ENCODE peak calls at places on chromosome 21, in six cellular contexts. One of them, this sample, is unnamed.

GRCh38 chr21:29155118-29155932 is 24.9 kb downstream of the MAP3K7CL start:
- DNase-seq in AG04450: no peak
- DNase-seq in stimulated activated CD4-positive, alpha-beta T cell treated with anti-CD3 and anti-CD28 coated beads, TNF-alpha, amount 100 ng/mL, for 1 hour: no peak
- DNase-seq in ureter: peak
- DNase-seq in glutamatergic neuron: no peak
- DNase-seq in NCI-H1092 treated with DMSO at 0.1 percent for 48 hours: no peak
- DNase-seq in this sample: peak

GRCh38 chr21:42276526-42277154 is 38.6 kb downstream of the TFF3 start:
- DNase-seq in glutamatergic neuron: no peak
- DNase-seq in AG04450: no peak
- DNase-seq in NCI-H1092 treated with DMSO at 0.1 percent for 48 hours: no peak
- DNase-seq in stimulated activated CD4-positive, alpha-beta T cell treated with anti-CD3 and anti-CD28 coated beads, TNF-alpha, amount 100 ng/mL, for 1 hour: no peak
- DNase-seq in ureter: no peak
- DNase-seq in this sample: peak

GRCh38 chr21:26100573-26100972 is 70.0 kb downstream of the APP start:
- DNase-seq in stimulated activated CD4-positive, alpha-beta T cell treated with anti-CD3 and anti-CD28 coated beads, TNF-alpha, amount 100 ng/mL, for 1 hour: no peak
- DNase-seq in AG04450: no peak
- DNase-seq in NCI-H1092 treated with DMSO at 0.1 percent for 48 hours: no peak
- DNase-seq in ureter: no peak
- DNase-seq in glutamatergic neuron: no peak
- DNase-seq in this sample: no peak

GRCh38 chr21:18298228-18298627 is 53.6 kb downstream of the CHODL start:
- DNase-seq in ureter: no peak
- DNase-seq in glutamatergic neuron: no peak
- DNase-seq in AG04450: no peak
- DNase-seq in stimulated activated CD4-positive, alpha-beta T cell treated with anti-CD3 and anti-CD28 coated beads, TNF-alpha, amount 100 ng/mL, for 1 hour: no peak
- DNase-seq in NCI-H1092 treated with DMSO at 0.1 percent for 48 hours: no peak
- DNase-seq in this sample: no peak

GRCh38 chr21:33396966-33397365 is 6.2 kb upstream of the IFNGR2 start:
- DNase-seq in stimulated activated CD4-positive, alpha-beta T cell treated with anti-CD3 and anti-CD28 coated beads, TNF-alpha, amount 100 ng/mL, for 1 hour: no peak
- DNase-seq in ureter: no peak
- DNase-seq in NCI-H1092 treated with DMSO at 0.1 percent for 48 hours: no peak
- DNase-seq in glutamatergic neuron: no peak
- DNase-seq in AG04450: no peak
- DNase-seq in this sample: no peak

GRCh38 chr21:41774467-41775151 is 7.8 kb upstream of the RIPK4 start:
- DNase-seq in glutamatergic neuron: no peak
- DNase-seq in ureter: no peak
- DNase-seq in NCI-H1092 treated with DMSO at 0.1 percent for 48 hours: no peak
- DNase-seq in stimulated activated CD4-positive, alpha-beta T cell treated with anti-CD3 and anti-CD28 coated beads, TNF-alpha, amount 100 ng/mL, for 1 hour: no peak
- DNase-seq in AG04450: no peak
- DNase-seq in this sample: no peak

GRCh38 chr21:44297525-44298290 is 2.1 kb upstream of the PFKL start:
- DNase-seq in ureter: peak
- DNase-seq in glutamatergic neuron: peak
- DNase-seq in AG04450: peak
- DNase-seq in NCI-H1092 treated with DMSO at 0.1 percent for 48 hours: peak
- DNase-seq in stimulated activated CD4-positive, alpha-beta T cell treated with anti-CD3 and anti-CD28 coated beads, TNF-alpha, amount 100 ng/mL, for 1 hour: peak
- DNase-seq in this sample: peak

GRCh38 chr21:46144464-46145070 is 10.8 kb downstream of the FTCD start:
- DNase-seq in NCI-H1092 treated with DMSO at 0.1 percent for 48 hours: no peak
- DNase-seq in stimulated activated CD4-positive, alpha-beta T cell treated with anti-CD3 and anti-CD28 coated beads, TNF-alpha, amount 100 ng/mL, for 1 hour: no peak
- DNase-seq in glutamatergic neuron: peak
- DNase-seq in AG04450: no peak
- DNase-seq in ureter: no peak
- DNase-seq in this sample: no peak

GRCh38 chr21:41483415-41483814 is 24.5 kb downstream of the TMPRSS2 start:
- DNase-seq in AG04450: no peak
- DNase-seq in NCI-H1092 treated with DMSO at 0.1 percent for 48 hours: no peak
- DNase-seq in stimulated activated CD4-positive, alpha-beta T cell treated with anti-CD3 and anti-CD28 coated beads, TNF-alpha, amount 100 ng/mL, for 1 hour: no peak
- DNase-seq in glutamatergic neuron: no peak
- DNase-seq in ureter: no peak
- DNase-seq in this sample: no peak